ENCODE peak calls at places on chromosomes 6 and 20, in four cellular contexts. D is T-helper 9 cell; K is activated CD4-positive, alpha-beta T cell treated with anti-CD3 and anti-CD28 coated beads, Interleukin-2, amount 50 U/mL, for 1 hour; T is midbrain. N is an unnamed sample.

GRCh38 chr20:4829494-4830211 is 107.9 kb downstream of the PRND start:
- DNase-seq in D (no peak), T (no peak), K (no peak), N (no peak)

GRCh38 chr6:148761532-148761951 is 14.7 kb downstream of the UST start:
- DNase-seq in K (peak; percentile 20), D (peak; percentile 41), T (no peak), N (no peak)

GRCh38 chr6:71220466-71220865 is 68.1 kb upstream of the OGFRL1 start:
- DNase-seq in T (no peak), D (no peak), K (no peak), N (no peak)

GRCh38 chr6:110760589-110760988 is 54.7 kb downstream of the CDK19 start:
- DNase-seq in D (no peak), K (no peak), T (no peak), N (no peak)

GRCh38 chr20:53579581-53580375 is 13.9 kb downstream of the ZNF217 start:
- DNase-seq in K (no peak), D (no peak), T (no peak), N (peak; percentile 83)

GRCh38 chr6:93721386-93722048 is 302.2 kb upstream of the EPHA7 start:
- DNase-seq in T (peak; percentile 17), K (no peak), D (no peak), N (peak; percentile 19)

GRCh38 chr20:23776067-23776771 is 25.5 kb upstream of the CST1 start:
- DNase-seq in D (no peak), K (no peak), T (no peak), N (no peak)

GRCh38 chr6:37137881-37138568 is 31.9 kb upstream of the PIM1 start:
- DNase-seq in K (no peak), T (no peak), D (no peak), N (no peak)

GRCh38 chr20:60239981-60240380 is 281.8 kb downstream of the CDH26 start:
- DNase-seq in D (no peak), K (no peak), T (no peak), N (no peak)

GRCh38 chr20:19978511-19979210 is 38.5 kb upstream of the NAA20 start:
- DNase-seq in T (no peak), D (no peak), K (no peak), N (no peak)

GRCh38 chr6:41638002-41638800 is at the start of gene MDFI:
- DNase-seq in T (no peak), D (no peak), K (no peak), N (no peak)

GRCh38 chr6:45371924-45372582 is 5.7 kb downstream of the SUPT3H start:
- DNase-seq in K (no peak), D (no peak), T (no peak), N (no peak)

GRCh38 chr20:237479-237878 is 10.4 kb downstream of the DEFB129 start:
- DNase-seq in T (peak; percentile 4), D (no peak), K (no peak), N (no peak)

GRCh38 chr6:38348366-38348765 is 291.4 kb downstream of the BTBD9 start:
- DNase-seq in D (no peak), T (no peak), K (no peak), N (no peak)